ENCODE peak calls at places on chromosomes 6 and 20, in five cellular contexts. X, C, K, O and T are unnamed samples. For H3K27me3, the result is how much of the 10 kb centered on the place peaks cover.

GRCh38 chr6:16511048-16511660 is 250.1 kb downstream of the ATXN1 start:
- DNase-seq in X (no peak), C (peak), K (no peak), O (no peak), T (no peak)

GRCh38 chr6:138973481-138974140 is 14.4 kb downstream of the REPS1 start:
- DNase-seq in X (no peak), C (peak), K (no peak), O (no peak), T (no peak)

GRCh38 chr6:47343631-47344421 is 34.1 kb upstream of the TNFRSF21 start:
- DNase-seq in X (no peak), C (no peak), K (no peak), O (no peak), T (no peak)

GRCh38 chr6:25056130-25056529 is 120.4 kb upstream of the RIPOR2 start:
- DNase-seq in X (no peak), C (no peak), K (no peak), O (no peak), T (no peak)

GRCh38 chr20:35000311-35000921 is 44.7 kb downstream of the MYH7B start:
- DNase-seq in X (no peak), C (no peak), K (no peak), O (no peak), T (no peak)

GRCh38 chr6:89281779-89282246 is 33.3 kb downstream of the GABRR2 start:
- DNase-seq in X (peak), C (peak), K (peak), O (peak), T (peak)

GRCh38 chr6:144285548-144285797 is 338 bp downstream of the UTRN start:
- DNase-seq in X (no peak), C (no peak), K (no peak), O (no peak), T (no peak)

GRCh38 chr20:36950432-36951197 is 893 bp downstream of the SAMHD1 start:
- DNase-seq in X (peak), C (peak), K (no peak), O (no peak), T (peak)

GRCh38 chr6:17606606-17607005 is 6.5 kb downstream of the FAM8A1 start:
- DNase-seq in X (no peak), C (no peak), K (no peak), O (no peak), T (no peak)

GRCh38 chr20:59765599-59766177 is 161.3 kb downstream of the PHACTR3 start:
- DNase-seq in X (peak), C (no peak), K (no peak), O (no peak), T (peak)

GRCh38 chr6:41651246-41651961 is 13.1 kb downstream of the MDFI start:
- DNase-seq in X (no peak), C (no peak), K (no peak), O (no peak), T (no peak)

GRCh38 chr6:67467341-67467740 is 1167.7 kb upstream of the ADGRB3 start:
- DNase-seq in X (no peak), C (no peak), K (no peak), O (no peak), T (no peak)

GRCh38 chr6:124888581-124889371 is 73.5 kb upstream of the RNF217 start:
- DNase-seq in X (no peak), C (peak), K (no peak), O (no peak), T (no peak)

GRCh38 chr6:12114055-12114503 is 102.0 kb downstream of the HIVEP1 start:
- DNase-seq in X (no peak), C (no peak), K (no peak), O (no peak), T (no peak)

GRCh38 chr20:51404297-51405060 is 138.0 kb downstream of the NFATC2 start:
- DNase-seq in X (peak), C (peak), K (no peak), O (no peak), T (no peak)

GRCh38 chr6:89122625-89123024 is 4.8 kb upstream of the SRSF12 start:
- DNase-seq in X (no peak), C (peak), K (no peak), O (no peak), T (no peak)

DNA sequence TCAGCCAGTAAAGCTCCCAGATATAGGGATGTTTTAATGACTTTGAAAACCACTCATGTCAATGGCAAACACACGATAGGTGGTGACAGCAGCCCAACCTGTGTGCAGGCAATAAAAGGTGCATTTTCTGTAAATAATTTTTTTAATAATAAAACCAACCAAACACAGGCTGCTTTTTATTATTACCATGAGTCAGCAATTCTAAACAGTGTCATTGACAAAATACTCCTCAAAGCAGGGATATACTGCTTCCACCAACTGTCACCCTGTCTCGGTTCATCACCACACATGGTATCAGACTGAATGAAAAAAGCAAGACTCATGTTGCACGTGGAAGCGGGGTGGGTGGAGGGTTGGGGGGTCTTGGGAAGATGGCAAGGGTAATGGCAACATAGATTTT is 195.9 kb downstream of the ANKRD60 start:
- DNase-seq in X (no peak), C (no peak), K (no peak), O (no peak), T (no peak)
- H3K27me3 ChIP-seq in X (under half), C (under half), K (under half), O (under half), T (under half)

DNA sequence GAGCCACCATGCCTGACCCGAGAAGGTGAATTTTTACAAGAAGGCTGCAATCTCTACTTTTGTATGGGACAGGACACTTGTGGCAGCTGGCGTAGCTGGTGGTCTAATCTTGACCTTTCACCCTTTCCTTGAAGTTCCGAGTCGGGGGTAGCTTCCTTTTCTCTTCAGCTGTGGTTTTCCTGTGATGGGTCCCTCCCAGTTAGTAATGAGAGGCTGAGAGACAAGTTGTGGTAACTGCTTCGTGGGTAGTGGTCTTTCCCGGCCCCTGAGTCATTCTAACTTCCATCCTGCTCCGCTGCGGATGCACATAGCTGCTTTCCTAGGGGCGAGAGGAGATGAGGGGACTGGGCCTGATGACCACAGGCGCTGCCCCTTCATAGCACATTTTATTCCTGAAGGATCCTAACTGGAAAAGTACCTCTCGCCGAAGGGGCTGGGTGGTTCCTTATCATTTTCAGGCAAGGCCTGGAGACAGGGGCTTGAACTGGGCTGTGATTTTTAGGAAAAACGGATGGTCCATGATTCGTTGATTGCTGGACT is 3.1 kb downstream of the SYNJ2 start:
- DNase-seq in X (no peak), C (no peak), K (no peak), O (no peak), T (no peak)
- H2BK12ac ChIP-seq in X (no peak), C (peak), K (no peak), O (no peak), T (no peak)

GRCh38 chr20:2703716-2704475 is 11.3 kb downstream of the EBF4 start:
- DNase-seq in X (no peak), C (no peak), K (no peak), O (no peak), T (no peak)

GRCh38 chr20:2707353-2708072 is 14.9 kb downstream of the EBF4 start:
- DNase-seq in X (no peak), C (no peak), K (no peak), O (no peak), T (no peak)

GRCh38 chr20:2708073-2708415 is 15.5 kb downstream of the EBF4 start:
- DNase-seq in X (peak), C (no peak), K (no peak), O (no peak), T (no peak)

GRCh38 chr20:2706688-2707352 is 14.2 kb downstream of the EBF4 start:
- DNase-seq in X (no peak), C (no peak), K (peak), O (no peak), T (no peak)

DNA sequence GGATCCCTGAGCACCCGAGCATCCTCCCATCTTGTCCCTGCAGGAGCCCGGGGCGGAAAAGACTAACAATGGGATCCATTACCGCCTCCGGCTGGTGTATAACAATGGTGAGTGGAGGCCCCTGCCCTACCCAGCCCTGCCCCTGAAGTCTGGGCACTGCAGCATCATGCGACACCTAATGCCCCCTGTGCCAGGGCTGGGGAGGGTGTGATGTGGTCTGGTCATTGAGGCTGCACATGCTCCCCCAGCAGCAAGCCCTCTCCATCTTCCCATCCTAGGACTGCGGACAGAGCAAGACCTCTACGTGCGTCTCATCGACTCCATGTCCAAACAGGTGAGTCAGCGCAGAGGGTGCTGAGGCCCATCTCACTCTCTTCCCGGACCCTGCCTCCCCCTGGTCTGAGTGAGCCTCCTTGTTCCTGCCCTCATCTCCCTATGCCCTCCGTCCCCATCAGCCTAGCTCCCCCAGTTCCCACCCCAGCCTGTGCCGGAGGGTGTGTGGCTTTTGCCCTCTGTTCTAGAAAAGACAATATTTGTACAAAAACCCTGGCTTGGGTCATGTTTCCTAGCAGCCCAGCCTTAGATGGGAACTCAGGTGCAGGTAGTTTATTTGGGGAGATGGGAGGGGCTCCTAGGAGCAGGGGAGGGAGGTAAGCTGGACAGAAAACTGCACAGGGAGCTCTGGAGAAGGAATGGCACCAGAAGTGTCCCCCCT is 13.5 kb downstream of the EBF4 start:
- DNase-seq in X (peak), C (no peak), K (no peak), O (no peak), T (no peak)
- H3K27me3 ChIP-seq in X (under half), C (half or more), K (under half), O (under half), T (under half)

DNA sequence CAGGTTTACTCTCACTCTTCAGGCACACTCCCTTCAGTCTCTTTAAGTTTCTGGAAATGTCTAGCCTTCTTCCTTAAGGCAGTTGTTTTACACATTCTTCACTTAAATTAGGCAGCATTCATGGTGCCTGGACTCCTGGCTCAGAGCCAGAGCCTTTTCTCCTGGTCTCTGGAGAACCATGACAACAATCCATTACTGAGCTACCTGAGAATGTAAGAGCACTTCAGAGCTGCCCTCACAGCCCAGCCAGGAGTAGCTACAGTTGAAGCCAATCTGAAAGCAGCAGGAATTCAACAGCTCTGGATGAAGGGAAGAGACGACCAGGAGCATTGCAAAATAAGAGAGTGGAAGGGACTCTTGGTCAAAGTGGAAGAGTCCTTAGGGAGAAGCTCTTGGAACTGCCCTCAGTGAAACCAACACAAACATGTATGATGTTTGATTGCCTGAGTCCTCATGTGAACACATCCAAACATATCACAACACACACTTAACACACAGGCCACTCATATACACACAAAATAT is 416.8 kb upstream of the SPTLC3 start:
- DNase-seq in X (no peak), C (no peak), K (no peak), O (peak), T (no peak)
- H2BK12ac ChIP-seq in X (no peak), C (no peak), K (no peak), O (no peak), T (no peak)

GRCh38 chr20:2301164-2301622 is 5.4 kb downstream of the TGM3 start:
- DNase-seq in X (no peak), C (peak), K (no peak), O (peak), T (no peak)
- H3K27me3 ChIP-seq in X (under half), C (half or more), K (under half), O (under half), T (under half)

DNA sequence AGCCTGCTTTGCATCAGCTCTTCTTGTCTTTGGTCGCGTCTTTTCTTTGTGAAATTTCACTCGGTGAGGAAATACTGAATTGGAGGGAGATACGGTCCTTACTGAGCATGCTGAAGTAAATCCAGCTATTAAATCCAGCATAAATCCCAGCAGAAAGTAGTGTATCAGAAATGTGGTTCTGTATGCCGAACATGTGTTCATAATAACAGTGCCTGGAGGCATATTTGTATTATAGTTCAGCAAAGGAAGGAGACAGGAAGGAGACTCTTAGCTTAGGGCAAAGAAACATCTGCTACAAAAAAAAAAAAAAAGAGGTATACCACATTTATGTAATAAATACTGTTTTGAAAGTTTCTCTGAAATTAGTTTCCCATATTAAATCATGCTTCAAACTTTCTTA is 211.8 kb downstream of the PLCB4 start:
- DNase-seq in X (no peak), C (no peak), K (no peak), O (no peak), T (no peak)
- H2BK12ac ChIP-seq in X (no peak), C (no peak), K (no peak), O (no peak), T (no peak)

DNA sequence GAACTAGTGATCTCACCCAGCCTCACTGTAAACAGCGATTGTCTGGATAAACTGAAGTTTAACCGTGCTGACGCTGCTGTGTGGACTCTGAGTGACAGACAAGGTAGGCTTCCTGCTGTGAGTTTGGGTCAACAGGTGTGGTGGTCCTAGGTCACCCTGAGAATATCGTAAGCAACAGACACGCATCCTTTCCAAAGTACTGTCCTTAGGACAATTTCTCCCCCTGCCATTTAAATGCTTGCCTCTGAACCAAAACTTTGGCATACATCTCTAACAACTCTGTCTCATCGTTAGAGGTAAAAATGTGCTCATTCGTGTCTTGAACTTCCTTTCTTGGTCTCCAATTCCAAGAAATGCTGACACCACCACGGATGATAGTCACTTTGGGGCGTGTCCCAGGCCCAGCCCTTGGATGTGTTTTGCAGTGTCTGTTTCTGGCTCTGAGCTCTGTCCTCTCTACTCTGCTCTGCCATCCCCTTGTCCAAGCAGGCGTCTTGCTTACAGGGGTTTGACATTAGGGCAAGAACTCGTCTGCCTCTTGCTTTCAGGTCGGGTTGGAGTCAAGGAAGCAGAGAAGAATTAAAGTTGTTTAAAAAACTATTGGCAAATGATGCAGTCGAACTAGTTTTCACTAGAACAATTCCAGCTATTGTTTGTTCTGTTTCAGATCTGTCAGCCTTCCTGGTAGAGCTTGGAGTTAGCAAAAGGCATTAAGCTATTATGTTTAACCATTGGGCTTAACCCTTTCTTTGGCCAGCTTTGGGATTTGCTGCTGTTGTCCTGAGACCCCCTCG is 95.6 kb downstream of the EYA2 start:
- DNase-seq in X (no peak), C (no peak), K (no peak), O (no peak), T (peak)
- H3K27me3 ChIP-seq in X (under half), C (under half), K (under half), O (under half), T (under half)

GRCh38 chr6:35731736-35732532 is 4.9 kb upstream of the ARMC12 start:
- DNase-seq in X (peak), C (peak), K (peak), O (peak), T (peak)
- H2BK12ac ChIP-seq in X (no peak), C (peak), K (peak), O (peak), T (no peak)

DNA sequence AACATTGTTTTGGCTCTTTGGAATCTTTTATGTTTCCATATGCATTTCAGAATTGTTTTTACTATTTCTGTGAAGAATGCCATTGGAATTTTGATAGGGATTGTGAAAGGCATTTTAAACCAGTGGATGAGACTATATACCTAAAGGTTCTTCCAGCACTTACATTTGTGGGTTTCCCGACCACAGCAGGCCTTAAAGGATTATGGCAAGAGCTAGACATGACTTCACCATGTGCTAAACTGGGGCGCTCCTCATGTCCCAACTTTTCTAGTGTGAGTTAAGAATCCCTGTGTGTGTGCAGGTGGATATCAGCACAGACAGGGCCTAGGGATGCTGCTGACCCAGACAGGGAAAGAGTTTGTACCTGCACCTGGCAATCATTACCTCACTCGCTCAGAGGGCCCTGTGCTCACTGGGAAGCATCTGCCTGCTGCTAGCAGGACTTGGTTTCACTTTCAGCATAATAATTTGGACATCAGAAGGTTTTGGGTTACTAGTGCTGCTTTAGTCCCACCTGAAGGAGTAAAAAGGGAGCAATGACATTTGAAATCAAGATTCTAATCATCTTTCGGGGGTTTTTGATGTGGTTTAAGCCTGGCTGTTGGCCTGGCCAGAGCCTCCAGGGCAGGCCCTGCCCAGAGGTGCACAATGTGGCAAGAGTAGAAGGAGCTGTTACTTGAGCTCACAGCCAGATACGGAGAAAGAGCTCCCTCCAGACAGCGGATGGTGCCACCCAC is 137.2 kb downstream of the CDC5L start:
- DNase-seq in X (no peak), C (no peak), K (no peak), O (no peak), T (no peak)
- H3K27me3 ChIP-seq in X (under half), C (under half), K (under half), O (under half), T (under half)

DNA sequence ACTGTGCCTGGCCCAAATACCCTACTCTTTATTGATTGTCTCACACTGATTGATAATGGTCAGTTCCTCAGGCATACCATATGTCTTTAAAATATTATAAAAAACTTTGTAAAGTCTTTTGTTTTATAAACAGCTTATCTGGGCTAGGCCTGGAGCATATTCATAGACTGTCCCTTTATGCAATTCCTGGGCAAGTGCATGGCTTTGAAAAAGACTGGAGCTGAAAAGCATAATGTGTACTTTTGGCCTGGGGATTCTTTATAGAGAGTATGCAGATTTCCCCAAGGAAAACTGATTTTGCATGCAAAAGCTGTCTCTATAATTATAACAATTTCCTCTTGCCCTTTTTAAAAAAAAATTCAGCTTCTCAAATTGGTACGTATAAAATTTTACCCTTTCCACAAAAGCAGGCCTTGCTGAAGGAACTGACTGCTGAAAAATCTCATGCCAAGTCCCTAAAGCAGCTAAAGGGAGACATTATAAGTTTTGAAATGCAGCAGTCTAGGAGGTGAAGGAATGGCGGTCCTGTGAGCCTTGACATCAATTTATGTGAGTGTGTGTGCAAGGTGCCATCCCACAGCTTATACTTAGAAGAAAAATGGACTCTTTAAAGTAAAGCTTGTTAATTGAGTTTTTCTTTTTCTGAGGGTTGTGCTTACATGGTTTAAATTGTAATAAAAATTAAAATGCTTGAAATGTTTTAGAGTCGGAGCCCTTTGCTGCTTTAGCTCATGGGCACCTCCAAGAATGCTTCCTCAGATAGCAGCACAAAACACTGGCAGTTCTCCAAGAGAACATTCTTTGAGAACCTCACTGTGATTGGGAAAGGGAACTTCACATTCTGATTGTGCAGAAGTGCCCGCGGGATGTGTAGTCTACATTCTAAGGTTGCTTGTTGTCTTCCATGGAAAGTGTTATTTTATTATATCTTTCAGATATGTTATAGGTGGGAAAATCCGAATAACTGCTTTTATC is 43.9 kb downstream of the PLCB4 start:
- DNase-seq in X (no peak), C (peak), K (no peak), O (no peak), T (no peak)
- H2BK12ac ChIP-seq in X (no peak), C (no peak), K (no peak), O (no peak), T (no peak)